ENCODE peak calls at places on chromosome 13, in five cellular contexts. Z, M, R, V and L are unnamed samples.

GRCh38 chr13:92838786-92839185 is 387.8 kb upstream of the GPC6 start:
- DNase-seq in V (no peak), R (no peak), Z (peak; percentile 97), M (peak; percentile 95), L (no peak)

GRCh38 chr13:36919833-36920611 is at the start of gene SMAD9:
- DNase-seq in R (peak; percentile 89), V (peak; percentile 92), Z (no peak), M (peak; percentile 38), L (peak; percentile 87)

GRCh38 chr13:23560571-23561089 is 9.6 kb upstream of the TNFRSF19 start:
- DNase-seq in V (no peak), R (no peak), M (no peak), Z (no peak), L (no peak)

GRCh38 chr13:80630685-80631121 is 289.8 kb upstream of the SPRY2 start:
- DNase-seq in M (no peak), V (no peak), Z (no peak), R (no peak), L (no peak)

GRCh38 chr13:30601836-30602235 is 15.9 kb upstream of the USPL1 start:
- DNase-seq in M (no peak), R (no peak), V (no peak), Z (no peak), L (no peak)

GRCh38 chr13:66312312-66313087 is 917.6 kb downstream of the PCDH9 start:
- DNase-seq in M (no peak), R (peak; percentile 17), V (peak; percentile 16), Z (no peak), L (no peak)

GRCh38 chr13:94548382-94549240 is 47.3 kb downstream of the TGDS start:
- DNase-seq in M (no peak), R (peak; percentile 65), V (peak; percentile 78), Z (no peak), L (no peak)

GRCh38 chr13:23988546-23989122 is 91.3 kb upstream of the C1QTNF9B start:
- DNase-seq in Z (no peak), R (no peak), V (no peak), M (no peak), L (no peak)

GRCh38 chr13:38680912-38681311 is 6.0 kb upstream of the FREM2 start:
- DNase-seq in Z (no peak), R (no peak), V (no peak), M (no peak), L (no peak)

GRCh38 chr13:67049744-67050143 is 180.4 kb downstream of the PCDH9 start:
- DNase-seq in R (no peak), Z (no peak), M (no peak), V (no peak), L (no peak)

GRCh38 chr13:50916701-50917184 is 7.2 kb downstream of the RNASEH2B start:
- DNase-seq in R (no peak), V (no peak), Z (no peak), M (no peak), L (no peak)

GRCh38 chr13:30408319-30409101 is 13.8 kb upstream of the UBE2L5 start:
- DNase-seq in V (peak; percentile 96), Z (no peak), R (no peak), M (no peak), L (peak; percentile 96)

GRCh38 chr13:30551194-30551593 is 66.5 kb upstream of the USPL1 start:
- DNase-seq in Z (no peak), M (peak; percentile 14), R (no peak), V (peak; percentile 46), L (no peak)

GRCh38 chr13:66656050-66656449 is 574.1 kb downstream of the PCDH9 start:
- DNase-seq in R (no peak), V (no peak), M (no peak), Z (no peak), L (no peak)

GRCh38 chr13:38686635-38687245 is at the start of gene FREM2:
- DNase-seq in M (peak; percentile 7), R (peak; percentile 86), Z (peak; percentile 54), V (peak; percentile 88), L (peak; percentile 66)

GRCh38 chr13:45584816-45585215 is 30.7 kb downstream of the ERICH6B start:
- DNase-seq in V (peak; percentile 18), Z (no peak), R (no peak), M (no peak), L (no peak)

GRCh38 chr13:75670496-75670895 is 34.4 kb downstream of the LMO7 start:
- DNase-seq in Z (no peak), M (no peak), R (no peak), V (no peak), L (no peak)

GRCh38 chr13:21458457-21458815 is 667 bp downstream of the ZDHHC20 start:
- DNase-seq in M (no peak), Z (no peak), V (peak; percentile 69), R (peak; percentile 27), L (no peak)

GRCh38 chr13:42836930-42837329 is 55.5 kb downstream of the FAM216B start:
- DNase-seq in Z (peak; percentile 37), M (peak; percentile 41), V (peak; percentile 67), R (no peak), L (no peak)

GRCh38 chr13:23658929-23659541 is 88.8 kb downstream of the TNFRSF19 start:
- DNase-seq in R (no peak), V (no peak), M (no peak), Z (no peak), L (no peak)

GRCh38 chr13:21218351-21219043 is 42.0 kb downstream of the MRPL57 start:
- DNase-seq in Z (no peak), V (no peak), R (no peak), M (no peak), L (no peak)

GRCh38 chr13:26458196-26458734 is 99.2 kb upstream of the WASF3 start:
- DNase-seq in V (no peak), M (no peak), R (no peak), Z (no peak), L (no peak)

GRCh38 chr13:86282450-86282849 is 483.2 kb upstream of the SLITRK6 start:
- DNase-seq in R (no peak), M (no peak), V (no peak), Z (peak; percentile 50), L (no peak)

GRCh38 chr13:46113596-46113995 is 8.8 kb upstream of the CPB2 start:
- DNase-seq in R (no peak), Z (peak; percentile 74), M (peak; percentile 59), V (no peak), L (no peak)

GRCh38 chr13:27455331-27455855 is 5.0 kb upstream of the MTIF3 start:
- DNase-seq in M (no peak), V (no peak), Z (no peak), R (no peak), L (no peak)

GRCh38 chr13:41398494-41399190 is 58.7 kb upstream of the RGCC start:
- DNase-seq in M (no peak), R (no peak), V (no peak), Z (no peak), L (no peak)

GRCh38 chr13:27383104-27383921 is 41.1 kb upstream of the GTF3A start:
- DNase-seq in R (no peak), Z (no peak), V (no peak), M (no peak), L (no peak)

GRCh38 chr13:50969691-50970090 is 60.1 kb downstream of the RNASEH2B start:
- DNase-seq in Z (no peak), M (no peak), V (peak; percentile 34), R (peak; percentile 60), L (no peak)

GRCh38 chr13:34310539-34310938 is 492.6 kb downstream of the RFC3 start:
- DNase-seq in M (no peak), V (no peak), R (no peak), Z (no peak), L (no peak)

GRCh38 chr13:93036380-93036779 is 190.2 kb upstream of the GPC6 start:
- DNase-seq in V (no peak), M (no peak), R (no peak), Z (no peak), L (no peak)

GRCh38 chr13:29993196-29993595 is 142.8 kb upstream of the UBL3 start:
- DNase-seq in M (no peak), R (no peak), Z (no peak), V (no peak), L (no peak)

GRCh38 chr13:113943821-113944565 is 29.9 kb downstream of the C13orf46 start:
- DNase-seq in R (no peak), M (no peak), V (no peak), Z (no peak), L (peak; percentile 43)

GRCh38 chr13:21986602-21987001 is 315.7 kb downstream of the FGF9 start:
- DNase-seq in R (no peak), V (peak; percentile 22), Z (no peak), M (no peak), L (peak; percentile 73)

GRCh38 chr13:28753208-28753892 is 34.6 kb upstream of the SLC46A3 start:
- DNase-seq in V (peak; percentile 79), Z (peak; percentile 80), R (no peak), M (peak; percentile 88), L (peak; percentile 79)

GRCh38 chr13:42574435-42575311 is 721 bp downstream of the TNFSF11 start:
- DNase-seq in M (no peak), V (peak; percentile 26), Z (no peak), R (peak; percentile 2), L (no peak)